ENCODE peak calls at places on chromosomes 16 and 17, in four cellular contexts. B is A549, H is WTC11, R is HepG2. O is an unnamed sample.

GRCh38 chr17:9488556-9488955 is 87.1 kb downstream of the STX8 start:
- DNase-seq in R (no peak), H (no peak), B (no peak), O (no peak)

GRCh38 chr16:53864819-53865491 is 161.0 kb downstream of the FTO start:
- DNase-seq in R (peak; percentile 25), B (peak; percentile 4), H (no peak), O (no peak)

GRCh38 chr16:29790949-29791844 is 646 bp downstream of the KIF22 start:
- DNase-seq in H (no peak), B (no peak), R (no peak), O (peak; percentile 30)

GRCh38 chr16:19419691-19420060 is 2.0 kb downstream of the TMC5 start:
- DNase-seq in R (no peak), H (no peak), B (peak; percentile 93), O (no peak)

GRCh38 chr17:8867361-8867981 is at the start of gene PIK3R6:
- DNase-seq in H (no peak), B (no peak), R (no peak), O (no peak)

GRCh38 chr16:2584742-2585650 is 47.2 kb downstream of the PDPK1 start:
- DNase-seq in H (no peak), B (no peak), R (no peak), O (no peak)

GRCh38 chr16:57257455-57258070 is 12.5 kb downstream of the ARL2BP start:
- DNase-seq in H (no peak), R (no peak), B (no peak), O (no peak)

GRCh38 chr17:6640536-6641373 is at the start of the genes KIAA0753 and TXNDC17:
- DNase-seq in H (peak; percentile 92), B (peak; percentile 94), R (peak; percentile 79), O (peak; percentile 72)

GRCh38 chr17:79513206-79513605 is 97.6 kb downstream of the RBFOX3 start:
- DNase-seq in H (no peak), B (no peak), R (no peak), O (no peak)

GRCh38 chr17:45371414-45372324 is 54.8 kb upstream of the MAP3K14 start:
- DNase-seq in R (peak; percentile 89), H (peak; percentile 91), B (peak; percentile 98), O (no peak)

GRCh38 chr17:77353684-77354419 is 213.1 kb downstream of the SEC14L1 start:
- DNase-seq in B (no peak), H (no peak), R (no peak), O (no peak)

GRCh38 chr17:2040942-2041560 is 771 bp upstream of the OVCA2 start:
- DNase-seq in R (no peak), B (no peak), H (no peak), O (no peak)

GRCh38 chr17:75626496-75627038 is 6.7 kb upstream of the SMIM5 start:
- DNase-seq in B (no peak), R (no peak), H (no peak), O (no peak)

GRCh38 chr17:9360610-9361571 is 214.7 kb downstream of the STX8 start:
- DNase-seq in B (peak; percentile 83), R (peak; percentile 90), H (no peak), O (no peak)

GRCh38 chr17:77287432-77288068 is 146.8 kb downstream of the SEC14L1 start:
- DNase-seq in R (peak; percentile 65), B (peak; percentile 95), H (peak; percentile 33), O (no peak)

GRCh38 chr16:72112452-72112792 is 18.8 kb downstream of the DHX38 start:
- DNase-seq in H (no peak), R (no peak), B (no peak), O (no peak)

GRCh38 chr16:3495166-3495565 is at the start of gene C16orf90:
- DNase-seq in H (no peak), R (no peak), B (no peak), O (no peak)

GRCh38 chr17:37766951-37767350 is 22.1 kb upstream of the HNF1B start:
- DNase-seq in R (no peak), B (peak; percentile 33), H (no peak), O (no peak)

GRCh38 chr16:23781176-23781575 is 26.4 kb downstream of the CHP2 start:
- DNase-seq in H (no peak), R (no peak), B (no peak), O (no peak)

GRCh38 chr16:81403208-81403600 is 41.4 kb upstream of the CMIP start:
- DNase-seq in R (no peak), H (no peak), B (no peak), O (no peak)

GRCh38 chr17:5714993-5715392 is 130.7 kb upstream of the NLRP1 start:
- DNase-seq in R (no peak), B (no peak), H (no peak), O (no peak)

GRCh38 chr16:27229891-27230470 is 26.7 kb downstream of the KDM8 start:
- DNase-seq in H (no peak), R (no peak), B (no peak), O (no peak)

GRCh38 chr16:1551166-1551565 is 17.7 kb downstream of the TMEM204 start:
- DNase-seq in R (no peak), B (no peak), H (no peak), O (no peak)

GRCh38 chr16:81693047-81693446 is 86.0 kb upstream of the PLCG2 start:
- DNase-seq in B (no peak), H (no peak), R (no peak), O (no peak)

GRCh38 chr16:55000595-55000994 is 69.9 kb downstream of the IRX5 start:
- DNase-seq in R (no peak), B (peak; percentile 28), H (no peak), O (peak; percentile 32)

GRCh38 chr16:4859900-4860255 is 12.6 kb downstream of the UBN1 start:
- DNase-seq in B (no peak), H (no peak), R (no peak), O (no peak)

GRCh38 chr16:79409970-79410369 is 190.6 kb downstream of the MAF start:
- DNase-seq in H (no peak), B (no peak), R (no peak), O (no peak)

GRCh38 chr17:81959362-81960129 is 1.4 kb downstream of the NOTUM start:
- DNase-seq in H (peak; percentile 70), B (peak; percentile 65), R (peak; percentile 40), O (peak; percentile 85)

GRCh38 chr17:48611681-48612455 is 1.1 kb upstream of the HOXB7 start:
- DNase-seq in R (no peak), H (peak; percentile 64), B (peak; percentile 71), O (no peak)

GRCh38 chr16:87382023-87382785 is 1.4 kb downstream of the FBXO31 start:
- DNase-seq in R (peak; percentile 100), B (no peak), H (no peak), O (no peak)

DNA sequence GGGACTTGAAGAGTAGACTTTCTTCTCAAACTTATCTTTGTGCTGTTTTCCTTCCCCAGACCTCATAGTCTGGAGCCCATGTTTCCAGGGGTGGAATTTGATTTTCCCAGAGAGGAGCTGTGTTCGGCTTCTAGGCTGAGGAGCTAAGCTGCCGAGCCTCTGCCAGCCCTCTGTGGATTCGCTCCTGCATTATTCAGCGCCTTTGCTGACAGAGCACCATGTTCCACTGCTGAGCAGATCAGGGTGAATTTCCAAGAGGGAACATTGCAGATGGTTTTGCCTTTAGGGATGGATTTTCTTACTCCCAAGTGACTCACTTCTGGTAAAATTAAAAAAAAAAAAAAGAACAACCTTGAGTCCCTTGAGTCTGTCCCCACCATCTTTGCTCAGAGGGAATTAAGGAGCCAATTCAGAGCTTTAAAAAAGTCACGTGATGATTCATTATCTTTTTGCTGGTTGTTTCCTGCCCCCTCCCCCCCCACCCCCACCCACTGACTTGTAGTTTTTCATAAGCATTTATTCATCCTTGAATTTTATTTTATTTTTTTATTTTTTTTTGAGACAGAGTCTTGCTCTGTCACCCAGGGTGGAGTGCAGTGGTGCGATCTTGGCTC is 229.5 kb downstream of the PRKCA start:
- DNase-seq in R (no peak), H (no peak), B (no peak), O (no peak)
- TF ChIP-seq HMGXB4 in R (no peak), H (no peak), B (no peak), O (no peak)

GRCh38 chr17:31308372-31308905 is 5.4 kb downstream of the EVI2B start:
- DNase-seq in R (no peak), H (no peak), B (no peak), O (peak; percentile 16)
- TF ChIP-seq HMGXB4 in R (no peak), H (no peak), B (no peak), O (no peak)

GRCh38 chr16:66658143-66658859 is 38.2 kb downstream of the CMTM4 start:
- DNase-seq in R (no peak), B (no peak), H (no peak), O (no peak)

GRCh38 chr16:66658860-66659190 is 37.7 kb downstream of the CMTM4 start:
- DNase-seq in R (no peak), B (no peak), H (no peak), O (no peak)

GRCh38 chr16:66662445-66663194 is 33.9 kb downstream of the CMTM4 start:
- DNase-seq in B (peak; percentile 56), H (no peak), R (peak; percentile 64), O (peak; percentile 42)

GRCh38 chr16:66661210-66661560 is 35.4 kb downstream of the CMTM4 start:
- DNase-seq in R (no peak), H (no peak), B (no peak), O (no peak)

DNA sequence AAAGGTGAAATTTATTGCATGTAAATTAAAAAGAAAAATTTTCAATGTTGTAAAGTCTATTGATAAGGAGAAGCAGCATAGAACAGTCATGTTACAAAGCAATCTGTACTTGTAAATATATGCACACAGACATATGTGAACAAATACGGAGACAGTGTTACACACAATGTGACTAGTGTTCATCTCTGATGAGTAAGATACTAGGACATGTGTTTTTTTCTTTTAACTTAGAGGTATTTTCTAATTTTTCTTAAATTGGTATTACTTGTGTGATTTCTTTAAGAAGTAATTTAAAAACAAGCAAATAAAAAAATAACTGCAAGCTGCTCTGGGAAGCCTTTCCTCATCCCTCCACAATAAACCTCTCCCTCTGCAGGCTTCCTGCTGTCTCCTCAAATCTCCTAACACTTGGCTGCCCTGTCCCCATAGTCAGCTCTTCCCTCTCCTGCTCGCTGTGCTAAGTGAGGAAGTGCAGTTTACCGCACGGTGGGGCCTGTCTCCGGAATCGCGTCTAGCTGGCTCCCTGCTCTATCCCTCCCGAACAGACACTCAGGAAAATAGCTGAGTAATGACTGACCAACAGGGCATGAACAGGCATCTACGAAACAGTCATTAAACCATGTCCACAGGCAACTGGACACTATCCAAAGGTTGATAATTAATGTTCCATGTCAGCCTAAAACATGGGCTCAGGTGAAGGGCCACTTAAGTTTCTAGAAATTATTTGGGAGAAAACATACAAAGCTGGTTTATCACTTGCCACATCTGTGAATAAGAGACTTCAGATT is 35.9 kb downstream of the CMTM4 start:
- DNase-seq in B (peak; percentile 84), R (peak; percentile 84), H (peak; percentile 24), O (peak; percentile 54)
- TF ChIP-seq HMGXB4 in B (no peak), R (peak; percentile 75), H (no peak), O (no peak)

GRCh38 chr17:32261937-32262510 is 3.6 kb upstream of the RHBDL3 start:
- DNase-seq in B (no peak), R (no peak), H (no peak), O (no peak)
- TF ChIP-seq HMGXB4 in B (no peak), R (no peak), H (no peak), O (no peak)

O was measured in K562.